ENCODE peak calls at places on chromosomes 5 and 9, in five cellular contexts. One of them, this sample, is unnamed.

GRCh38 chr5:633521-633955 is 21.4 kb downstream of the CEP72 start:
- DNase-seq in stimulated activated CD4-positive, alpha-beta T cell treated with anti-CD3 and anti-CD28 coated beads, TNF-alpha, amount 100 ng/mL, for 4 hours: no peak
- DNase-seq in CD4-positive, alpha-beta memory T cell: no peak
- DNase-seq in NCI-H748 treated with DMSO at 0.1 percent for 48 hours: no peak
- DNase-seq in foreskin keratinocyte: no peak
- DNase-seq in this sample: no peak

GRCh38 chr9:136044971-136045594 is 50.0 kb downstream of the NACC2 start:
- DNase-seq in stimulated activated CD4-positive, alpha-beta T cell treated with anti-CD3 and anti-CD28 coated beads, TNF-alpha, amount 100 ng/mL, for 4 hours: no peak
- DNase-seq in CD4-positive, alpha-beta memory T cell: no peak
- DNase-seq in NCI-H748 treated with DMSO at 0.1 percent for 48 hours: no peak
- DNase-seq in foreskin keratinocyte: no peak
- DNase-seq in this sample: no peak

GRCh38 chr9:27423919-27424710 is 100.0 kb upstream of the IFNK start:
- DNase-seq in stimulated activated CD4-positive, alpha-beta T cell treated with anti-CD3 and anti-CD28 coated beads, TNF-alpha, amount 100 ng/mL, for 4 hours: no peak
- DNase-seq in CD4-positive, alpha-beta memory T cell: no peak
- DNase-seq in NCI-H748 treated with DMSO at 0.1 percent for 48 hours: no peak
- DNase-seq in foreskin keratinocyte: peak
- DNase-seq in this sample: no peak

GRCh38 chr5:93915142-93915553 is 173.7 kb upstream of the POU5F2 start:
- DNase-seq in stimulated activated CD4-positive, alpha-beta T cell treated with anti-CD3 and anti-CD28 coated beads, TNF-alpha, amount 100 ng/mL, for 4 hours: no peak
- DNase-seq in CD4-positive, alpha-beta memory T cell: peak
- DNase-seq in NCI-H748 treated with DMSO at 0.1 percent for 48 hours: no peak
- DNase-seq in foreskin keratinocyte: no peak
- DNase-seq in this sample: no peak

GRCh38 chr5:165130656-165131055 is 1625.2 kb downstream of the MAT2B start:
- DNase-seq in stimulated activated CD4-positive, alpha-beta T cell treated with anti-CD3 and anti-CD28 coated beads, TNF-alpha, amount 100 ng/mL, for 4 hours: no peak
- DNase-seq in CD4-positive, alpha-beta memory T cell: no peak
- DNase-seq in NCI-H748 treated with DMSO at 0.1 percent for 48 hours: no peak
- DNase-seq in foreskin keratinocyte: no peak
- DNase-seq in this sample: no peak

GRCh38 chr5:74233571-74233970 is 407.0 kb downstream of the ENC1 start:
- DNase-seq in stimulated activated CD4-positive, alpha-beta T cell treated with anti-CD3 and anti-CD28 coated beads, TNF-alpha, amount 100 ng/mL, for 4 hours: no peak
- DNase-seq in CD4-positive, alpha-beta memory T cell: no peak
- DNase-seq in NCI-H748 treated with DMSO at 0.1 percent for 48 hours: no peak
- DNase-seq in foreskin keratinocyte: peak
- DNase-seq in this sample: no peak

GRCh38 chr5:13218518-13218917 is 726.0 kb downstream of the DNAH5 start:
- DNase-seq in stimulated activated CD4-positive, alpha-beta T cell treated with anti-CD3 and anti-CD28 coated beads, TNF-alpha, amount 100 ng/mL, for 4 hours: no peak
- DNase-seq in CD4-positive, alpha-beta memory T cell: no peak
- DNase-seq in NCI-H748 treated with DMSO at 0.1 percent for 48 hours: no peak
- DNase-seq in foreskin keratinocyte: no peak
- DNase-seq in this sample: no peak

GRCh38 chr5:3394877-3395599 is 200.6 kb upstream of the IRX1 start:
- DNase-seq in stimulated activated CD4-positive, alpha-beta T cell treated with anti-CD3 and anti-CD28 coated beads, TNF-alpha, amount 100 ng/mL, for 4 hours: no peak
- DNase-seq in CD4-positive, alpha-beta memory T cell: no peak
- DNase-seq in NCI-H748 treated with DMSO at 0.1 percent for 48 hours: no peak
- DNase-seq in foreskin keratinocyte: no peak
- DNase-seq in this sample: no peak

GRCh38 chr5:6525910-6526309 is 77.3 kb downstream of the UBE2QL1 start:
- DNase-seq in stimulated activated CD4-positive, alpha-beta T cell treated with anti-CD3 and anti-CD28 coated beads, TNF-alpha, amount 100 ng/mL, for 4 hours: no peak
- DNase-seq in CD4-positive, alpha-beta memory T cell: no peak
- DNase-seq in NCI-H748 treated with DMSO at 0.1 percent for 48 hours: peak
- DNase-seq in foreskin keratinocyte: no peak
- DNase-seq in this sample: no peak

GRCh38 chr9:20242767-20243166 is 379.5 kb downstream of the MLLT3 start:
- DNase-seq in stimulated activated CD4-positive, alpha-beta T cell treated with anti-CD3 and anti-CD28 coated beads, TNF-alpha, amount 100 ng/mL, for 4 hours: no peak
- DNase-seq in CD4-positive, alpha-beta memory T cell: peak
- DNase-seq in NCI-H748 treated with DMSO at 0.1 percent for 48 hours: no peak
- DNase-seq in foreskin keratinocyte: no peak
- DNase-seq in this sample: no peak

GRCh38 chr5:61280205-61280604 is 51.9 kb upstream of the ZSWIM6 start:
- DNase-seq in stimulated activated CD4-positive, alpha-beta T cell treated with anti-CD3 and anti-CD28 coated beads, TNF-alpha, amount 100 ng/mL, for 4 hours: no peak
- DNase-seq in CD4-positive, alpha-beta memory T cell: no peak
- DNase-seq in NCI-H748 treated with DMSO at 0.1 percent for 48 hours: peak
- DNase-seq in foreskin keratinocyte: peak
- DNase-seq in this sample: no peak

GRCh38 chr9:36985769-36986547 is 48.1 kb downstream of the PAX5 start:
- DNase-seq in stimulated activated CD4-positive, alpha-beta T cell treated with anti-CD3 and anti-CD28 coated beads, TNF-alpha, amount 100 ng/mL, for 4 hours: no peak
- DNase-seq in CD4-positive, alpha-beta memory T cell: no peak
- DNase-seq in NCI-H748 treated with DMSO at 0.1 percent for 48 hours: peak
- DNase-seq in foreskin keratinocyte: no peak
- DNase-seq in this sample: no peak

GRCh38 chr5:98839469-98840383 is 66.3 kb downstream of the RGMB start:
- DNase-seq in stimulated activated CD4-positive, alpha-beta T cell treated with anti-CD3 and anti-CD28 coated beads, TNF-alpha, amount 100 ng/mL, for 4 hours: no peak
- DNase-seq in CD4-positive, alpha-beta memory T cell: no peak
- DNase-seq in NCI-H748 treated with DMSO at 0.1 percent for 48 hours: no peak
- DNase-seq in foreskin keratinocyte: no peak
- DNase-seq in this sample: no peak

GRCh38 chr9:27634879-27635278 is 61.6 kb upstream of the C9orf72 start:
- DNase-seq in stimulated activated CD4-positive, alpha-beta T cell treated with anti-CD3 and anti-CD28 coated beads, TNF-alpha, amount 100 ng/mL, for 4 hours: no peak
- DNase-seq in CD4-positive, alpha-beta memory T cell: no peak
- DNase-seq in NCI-H748 treated with DMSO at 0.1 percent for 48 hours: no peak
- DNase-seq in foreskin keratinocyte: no peak
- DNase-seq in this sample: no peak

GRCh38 chr9:137972355-137972987 is 94.9 kb downstream of the CACNA1B start:
- DNase-seq in stimulated activated CD4-positive, alpha-beta T cell treated with anti-CD3 and anti-CD28 coated beads, TNF-alpha, amount 100 ng/mL, for 4 hours: no peak
- DNase-seq in CD4-positive, alpha-beta memory T cell: no peak
- DNase-seq in NCI-H748 treated with DMSO at 0.1 percent for 48 hours: no peak
- DNase-seq in foreskin keratinocyte: no peak
- DNase-seq in this sample: no peak

GRCh38 chr9:101737165-101737704 is 1.2 kb downstream of the GRIN3A start:
- DNase-seq in stimulated activated CD4-positive, alpha-beta T cell treated with anti-CD3 and anti-CD28 coated beads, TNF-alpha, amount 100 ng/mL, for 4 hours: no peak
- DNase-seq in CD4-positive, alpha-beta memory T cell: no peak
- DNase-seq in NCI-H748 treated with DMSO at 0.1 percent for 48 hours: peak
- DNase-seq in foreskin keratinocyte: no peak
- DNase-seq in this sample: no peak

GRCh38 chr9:112173489-112174222 is 1.4 kb downstream of the SUSD1 start:
- DNase-seq in stimulated activated CD4-positive, alpha-beta T cell treated with anti-CD3 and anti-CD28 coated beads, TNF-alpha, amount 100 ng/mL, for 4 hours: no peak
- DNase-seq in CD4-positive, alpha-beta memory T cell: no peak
- DNase-seq in NCI-H748 treated with DMSO at 0.1 percent for 48 hours: no peak
- DNase-seq in foreskin keratinocyte: no peak
- DNase-seq in this sample: no peak

GRCh38 chr9:80175286-80175906 is 603.6 kb downstream of the TLE4 start:
- DNase-seq in stimulated activated CD4-positive, alpha-beta T cell treated with anti-CD3 and anti-CD28 coated beads, TNF-alpha, amount 100 ng/mL, for 4 hours: no peak
- DNase-seq in CD4-positive, alpha-beta memory T cell: peak
- DNase-seq in NCI-H748 treated with DMSO at 0.1 percent for 48 hours: peak
- DNase-seq in foreskin keratinocyte: no peak
- DNase-seq in this sample: no peak

GRCh38 chr9:123684393-123685149 is 245.4 kb downstream of the DENND1A start:
- DNase-seq in stimulated activated CD4-positive, alpha-beta T cell treated with anti-CD3 and anti-CD28 coated beads, TNF-alpha, amount 100 ng/mL, for 4 hours: no peak
- DNase-seq in CD4-positive, alpha-beta memory T cell: no peak
- DNase-seq in NCI-H748 treated with DMSO at 0.1 percent for 48 hours: no peak
- DNase-seq in foreskin keratinocyte: peak
- DNase-seq in this sample: no peak

GRCh38 chr5:179873176-179873575 is 14.6 kb upstream of the MRNIP start:
- DNase-seq in stimulated activated CD4-positive, alpha-beta T cell treated with anti-CD3 and anti-CD28 coated beads, TNF-alpha, amount 100 ng/mL, for 4 hours: no peak
- DNase-seq in CD4-positive, alpha-beta memory T cell: no peak
- DNase-seq in NCI-H748 treated with DMSO at 0.1 percent for 48 hours: no peak
- DNase-seq in foreskin keratinocyte: no peak
- DNase-seq in this sample: no peak

GRCh38 chr9:97570899-97571298 is 62.3 kb downstream of the TSTD2 start:
- DNase-seq in stimulated activated CD4-positive, alpha-beta T cell treated with anti-CD3 and anti-CD28 coated beads, TNF-alpha, amount 100 ng/mL, for 4 hours: no peak
- DNase-seq in CD4-positive, alpha-beta memory T cell: no peak
- DNase-seq in NCI-H748 treated with DMSO at 0.1 percent for 48 hours: no peak
- DNase-seq in foreskin keratinocyte: no peak
- DNase-seq in this sample: no peak

GRCh38 chr9:27194401-27195091 is 85.5 kb downstream of the TEK start:
- DNase-seq in stimulated activated CD4-positive, alpha-beta T cell treated with anti-CD3 and anti-CD28 coated beads, TNF-alpha, amount 100 ng/mL, for 4 hours: no peak
- DNase-seq in CD4-positive, alpha-beta memory T cell: no peak
- DNase-seq in NCI-H748 treated with DMSO at 0.1 percent for 48 hours: no peak
- DNase-seq in foreskin keratinocyte: peak
- DNase-seq in this sample: no peak

GRCh38 chr5:56200856-56201638 is 32.1 kb downstream of the ANKRD55 start:
- DNase-seq in stimulated activated CD4-positive, alpha-beta T cell treated with anti-CD3 and anti-CD28 coated beads, TNF-alpha, amount 100 ng/mL, for 4 hours: peak
- DNase-seq in CD4-positive, alpha-beta memory T cell: peak
- DNase-seq in NCI-H748 treated with DMSO at 0.1 percent for 48 hours: peak
- DNase-seq in foreskin keratinocyte: peak
- DNase-seq in this sample: peak

GRCh38 chr9:123069010-123069481 is 35.6 kb downstream of the GPR21 start:
- DNase-seq in stimulated activated CD4-positive, alpha-beta T cell treated with anti-CD3 and anti-CD28 coated beads, TNF-alpha, amount 100 ng/mL, for 4 hours: no peak
- DNase-seq in CD4-positive, alpha-beta memory T cell: no peak
- DNase-seq in NCI-H748 treated with DMSO at 0.1 percent for 48 hours: no peak
- DNase-seq in foreskin keratinocyte: no peak
- DNase-seq in this sample: no peak

GRCh38 chr5:73894860-73895259 is 268.9 kb downstream of the ARHGEF28 start:
- DNase-seq in stimulated activated CD4-positive, alpha-beta T cell treated with anti-CD3 and anti-CD28 coated beads, TNF-alpha, amount 100 ng/mL, for 4 hours: no peak
- DNase-seq in CD4-positive, alpha-beta memory T cell: no peak
- DNase-seq in NCI-H748 treated with DMSO at 0.1 percent for 48 hours: no peak
- DNase-seq in foreskin keratinocyte: no peak
- DNase-seq in this sample: no peak

GRCh38 chr5:113682497-113683136 is 169.1 kb downstream of the YTHDC2 start:
- DNase-seq in stimulated activated CD4-positive, alpha-beta T cell treated with anti-CD3 and anti-CD28 coated beads, TNF-alpha, amount 100 ng/mL, for 4 hours: no peak
- DNase-seq in CD4-positive, alpha-beta memory T cell: no peak
- DNase-seq in NCI-H748 treated with DMSO at 0.1 percent for 48 hours: no peak
- DNase-seq in foreskin keratinocyte: no peak
- DNase-seq in this sample: no peak

GRCh38 chr9:91534374-91534773 is 110.7 kb upstream of the NFIL3 start:
- DNase-seq in stimulated activated CD4-positive, alpha-beta T cell treated with anti-CD3 and anti-CD28 coated beads, TNF-alpha, amount 100 ng/mL, for 4 hours: no peak
- DNase-seq in CD4-positive, alpha-beta memory T cell: no peak
- DNase-seq in NCI-H748 treated with DMSO at 0.1 percent for 48 hours: no peak
- DNase-seq in foreskin keratinocyte: peak
- DNase-seq in this sample: no peak

GRCh38 chr9:137534256-137535119 is 15.7 kb downstream of the PNPLA7 start:
- DNase-seq in stimulated activated CD4-positive, alpha-beta T cell treated with anti-CD3 and anti-CD28 coated beads, TNF-alpha, amount 100 ng/mL, for 4 hours: no peak
- DNase-seq in CD4-positive, alpha-beta memory T cell: no peak
- DNase-seq in NCI-H748 treated with DMSO at 0.1 percent for 48 hours: peak
- DNase-seq in foreskin keratinocyte: peak
- DNase-seq in this sample: no peak

GRCh38 chr5:65213921-65214525 is 267.7 kb downstream of the ADAMTS6 start:
- DNase-seq in stimulated activated CD4-positive, alpha-beta T cell treated with anti-CD3 and anti-CD28 coated beads, TNF-alpha, amount 100 ng/mL, for 4 hours: no peak
- DNase-seq in CD4-positive, alpha-beta memory T cell: no peak
- DNase-seq in NCI-H748 treated with DMSO at 0.1 percent for 48 hours: peak
- DNase-seq in foreskin keratinocyte: no peak
- DNase-seq in this sample: no peak

GRCh38 chr9:32589083-32589713 is 16.2 kb upstream of the NDUFB6 start:
- DNase-seq in stimulated activated CD4-positive, alpha-beta T cell treated with anti-CD3 and anti-CD28 coated beads, TNF-alpha, amount 100 ng/mL, for 4 hours: no peak
- DNase-seq in CD4-positive, alpha-beta memory T cell: no peak
- DNase-seq in NCI-H748 treated with DMSO at 0.1 percent for 48 hours: peak
- DNase-seq in foreskin keratinocyte: no peak
- DNase-seq in this sample: no peak

GRCh38 chr5:8875722-8876121 is 670.2 kb downstream of the SEMA5A start:
- DNase-seq in stimulated activated CD4-positive, alpha-beta T cell treated with anti-CD3 and anti-CD28 coated beads, TNF-alpha, amount 100 ng/mL, for 4 hours: no peak
- DNase-seq in CD4-positive, alpha-beta memory T cell: no peak
- DNase-seq in NCI-H748 treated with DMSO at 0.1 percent for 48 hours: no peak
- DNase-seq in foreskin keratinocyte: no peak
- DNase-seq in this sample: no peak

GRCh38 chr9:28810375-28811075 is 1237.2 kb upstream of the C9orf72 start:
- DNase-seq in stimulated activated CD4-positive, alpha-beta T cell treated with anti-CD3 and anti-CD28 coated beads, TNF-alpha, amount 100 ng/mL, for 4 hours: no peak
- DNase-seq in CD4-positive, alpha-beta memory T cell: no peak
- DNase-seq in NCI-H748 treated with DMSO at 0.1 percent for 48 hours: no peak
- DNase-seq in foreskin keratinocyte: peak
- DNase-seq in this sample: no peak

GRCh38 chr5:62083247-62083646 is 222.8 kb upstream of the KIF2A start:
- DNase-seq in stimulated activated CD4-positive, alpha-beta T cell treated with anti-CD3 and anti-CD28 coated beads, TNF-alpha, amount 100 ng/mL, for 4 hours: no peak
- DNase-seq in CD4-positive, alpha-beta memory T cell: no peak
- DNase-seq in NCI-H748 treated with DMSO at 0.1 percent for 48 hours: no peak
- DNase-seq in foreskin keratinocyte: no peak
- DNase-seq in this sample: no peak

GRCh38 chr5:146514575-146514974 is 1.4 kb downstream of the GPR151 start:
- DNase-seq in stimulated activated CD4-positive, alpha-beta T cell treated with anti-CD3 and anti-CD28 coated beads, TNF-alpha, amount 100 ng/mL, for 4 hours: no peak
- DNase-seq in CD4-positive, alpha-beta memory T cell: no peak
- DNase-seq in NCI-H748 treated with DMSO at 0.1 percent for 48 hours: no peak
- DNase-seq in foreskin keratinocyte: no peak
- DNase-seq in this sample: no peak

This sample was measured in activated naive CD4-positive, alpha-beta T cell.